ENCODE peak calls at places on chromosomes 6 and 20, in five cellular contexts. F, Q, M, X and H are unnamed samples.

GRCh38 chr6:40328376-40328987 is 258.7 kb downstream of the LRFN2 start:
- DNase-seq in X (peak; percentile 82), Q (no peak), M (no peak), F (no peak), H (no peak)

GRCh38 chr20:33970229-33970628 is 23.5 kb upstream of the RALY start:
- DNase-seq in M (no peak), F (no peak), X (no peak), Q (no peak), H (no peak)

GRCh38 chr20:19758888-19759331 is 852 bp downstream of the RIN2 start:
- DNase-seq in Q (peak; percentile 81), F (peak; percentile 64), X (peak; percentile 62), M (no peak), H (no peak)

GRCh38 chr20:41181567-41181966 is 44.2 kb downstream of the PLCG1 start:
- DNase-seq in Q (no peak), X (no peak), M (no peak), F (no peak), H (no peak)

GRCh38 chr6:10587694-10588392 is 66.7 kb downstream of the GCNT2 start:
- DNase-seq in X (no peak), M (no peak), F (no peak), Q (peak; percentile 38), H (no peak)

GRCh38 chr6:169964440-169965212 is 213.2 kb downstream of the ERMARD start:
- DNase-seq in M (no peak), F (no peak), X (peak; percentile 2), Q (no peak), H (no peak)

GRCh38 chr6:99501762-99502161 is 13.5 kb downstream of the USP45 start:
- DNase-seq in F (no peak), Q (no peak), X (no peak), M (no peak), H (no peak)

GRCh38 chr20:61883867-61884393 is 181.8 kb downstream of the TAF4 start:
- DNase-seq in Q (no peak), F (no peak), M (no peak), X (no peak), H (no peak)

GRCh38 chr6:165983112-165984072 is 184.3 kb downstream of the TBXT start:
- DNase-seq in X (no peak), F (no peak), M (no peak), Q (no peak), H (no peak)

GRCh38 chr20:24782221-24782620 is 166.8 kb upstream of the CST7 start:
- DNase-seq in Q (no peak), M (no peak), X (peak; percentile 3), F (no peak), H (no peak)

GRCh38 chr6:3239110-3239830 is 11.8 kb upstream of the TUBB2B start:
- DNase-seq in F (no peak), Q (no peak), X (no peak), M (no peak), H (no peak)

GRCh38 chr6:75115501-75115900 is 90.4 kb downstream of the COL12A1 start:
- DNase-seq in F (no peak), X (no peak), M (no peak), Q (no peak), H (no peak)

GRCh38 chr6:131443514-131443913 is 129.5 kb upstream of the ARG1 start:
- DNase-seq in Q (no peak), X (no peak), M (no peak), F (no peak), H (no peak)

GRCh38 chr6:4956625-4957024 is 47.2 kb downstream of the RPP40 start:
- DNase-seq in Q (no peak), X (no peak), F (no peak), M (no peak), H (no peak)

GRCh38 chr6:50649086-50649485 is 64.2 kb upstream of the TFAP2D start:
- DNase-seq in M (no peak), X (no peak), Q (no peak), F (no peak), H (no peak)

GRCh38 chr6:30037182-30037788 is 23.8 kb upstream of the POLR1H start:
- DNase-seq in M (no peak), F (no peak), X (no peak), Q (no peak), H (no peak)

GRCh38 chr6:158958504-158959386 is 41.3 kb downstream of the RSPH3 start:
- DNase-seq in F (no peak), M (no peak), X (peak; percentile 35), Q (no peak), H (no peak)

GRCh38 chr20:61328906-61329558 is 77.0 kb downstream of the CDH4 start:
- DNase-seq in F (no peak), X (no peak), Q (no peak), M (no peak), H (no peak)

GRCh38 chr6:73264446-73264845 is 1.4 kb upstream of the KHDC1 start:
- DNase-seq in M (no peak), Q (no peak), F (no peak), X (no peak), H (no peak)

GRCh38 chr6:73258721-73259120 is 4.3 kb downstream of the KHDC1 start:
- DNase-seq in Q (no peak), F (no peak), M (no peak), X (no peak), H (no peak)

GRCh38 chr6:73263570-73263909 is 544 bp upstream of the KHDC1 start:
- DNase-seq in X (no peak), M (no peak), Q (no peak), F (no peak), H (no peak)

DNA sequence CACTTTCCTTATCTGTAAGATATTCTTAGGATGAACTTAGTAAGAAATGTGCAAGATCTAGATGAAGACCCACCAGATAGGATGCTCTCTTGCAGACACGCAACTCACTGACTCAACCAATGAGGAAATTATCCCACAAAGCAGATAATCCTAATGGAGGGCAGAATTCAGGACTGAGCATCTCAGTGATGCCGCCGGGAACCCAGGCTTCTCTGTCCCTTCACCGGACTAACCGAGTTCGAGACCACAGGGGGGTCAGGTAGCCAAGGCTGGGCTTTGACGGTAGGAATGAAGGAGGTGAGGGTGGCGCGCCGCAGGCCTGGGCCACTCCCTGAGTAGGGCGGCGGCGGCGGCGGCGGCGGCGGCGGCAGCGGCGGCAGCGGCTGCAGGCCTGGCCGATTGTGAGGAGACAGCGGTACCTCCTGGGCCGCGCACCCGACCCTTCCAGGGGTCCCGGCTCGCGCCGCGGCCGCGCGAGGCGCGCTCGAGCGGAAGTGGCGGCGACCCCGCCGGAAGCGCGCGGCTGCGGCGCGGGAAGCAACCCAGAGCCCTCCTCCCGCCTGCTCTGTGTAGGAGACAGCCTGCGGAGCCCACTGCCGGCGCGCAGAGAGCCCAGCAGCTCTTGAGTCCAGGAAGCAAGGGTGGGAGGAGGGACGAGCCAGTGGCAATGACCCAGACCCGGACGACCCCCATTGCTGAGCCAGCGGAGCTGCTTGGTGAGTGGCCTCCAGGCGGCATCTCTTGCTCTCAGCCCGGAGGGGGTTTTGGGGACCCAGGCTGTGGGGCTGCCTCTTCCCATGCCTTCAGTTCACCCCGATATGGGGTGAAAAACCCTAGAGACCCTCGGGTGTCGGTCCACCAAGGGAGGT is at the start of gene KHDC1:
- DNase-seq in X (peak; percentile 59), F (peak; percentile 48), Q (peak; percentile 56), M (no peak), H (no peak)
- TF ChIP-seq POLR2A in X (peak; percentile 15), F (no peak), Q (no peak), M (no peak), H (no peak)

DNA sequence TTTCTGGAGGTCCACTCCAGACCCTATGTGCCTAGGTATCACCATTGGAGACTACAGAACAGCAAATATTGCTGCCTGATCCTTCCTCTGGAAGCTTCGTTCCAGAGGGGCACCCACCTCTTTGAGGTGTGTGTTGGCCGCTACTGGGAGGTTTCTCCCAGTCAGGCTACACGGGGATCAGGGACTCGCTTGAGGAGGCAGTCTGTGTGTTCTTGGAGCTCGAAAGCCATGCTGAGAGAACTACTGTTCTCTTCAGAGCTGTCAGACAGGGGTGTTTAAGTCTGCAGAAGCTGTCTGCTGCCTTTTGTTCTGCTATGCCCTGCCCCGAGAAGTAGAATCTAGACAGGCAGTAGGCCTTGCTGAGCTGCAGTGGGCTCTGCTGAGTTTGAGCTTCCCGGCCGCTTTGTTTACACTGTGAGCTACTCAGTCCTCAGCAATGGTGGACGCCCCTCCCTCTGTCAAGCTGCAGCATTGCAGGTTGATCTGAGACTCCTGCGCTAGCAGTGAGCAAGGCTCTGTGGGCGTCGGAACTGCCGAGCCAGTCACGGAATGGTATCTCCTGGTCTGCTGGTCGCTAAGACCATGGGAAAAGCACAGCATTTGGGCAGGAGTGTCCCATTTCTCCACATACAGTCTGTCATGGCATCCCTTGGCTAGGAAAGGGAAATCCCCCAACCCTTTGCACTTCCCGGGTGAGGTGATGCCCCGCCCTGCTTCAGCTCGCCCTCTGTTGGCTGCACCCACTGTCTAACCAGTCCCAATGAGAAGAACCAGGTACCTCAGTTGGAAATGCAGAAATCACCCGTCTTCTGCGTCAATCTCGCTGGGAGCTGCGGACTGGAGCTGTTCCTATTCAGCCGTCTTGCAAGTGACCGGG is 32.5 kb upstream of the ASCC3 start:
- DNase-seq in Q (no peak), X (peak; percentile 10), M (no peak), F (no peak), H (no peak)
- H3K4me3 ChIP-seq in Q (no peak overlapping the region), X (no peak overlapping the region), M (no peak overlapping the region), F (no peak overlapping the region), H (no peak overlapping the region)

GRCh38 chr20:48763183-48764030 is 64.4 kb downstream of the PREX1 start:
- DNase-seq in X (no peak), F (no peak), M (no peak), Q (peak; percentile 49), H (no peak)

GRCh38 chr20:48767269-48767960 is 60.4 kb downstream of the PREX1 start:
- DNase-seq in X (no peak), M (no peak), Q (no peak), F (no peak), H (no peak)

GRCh38 chr20:48766205-48766604 is 61.6 kb downstream of the PREX1 start:
- DNase-seq in X (no peak), F (no peak), Q (no peak), M (no peak), H (no peak)

GRCh38 chr20:48761914-48762313 is 65.9 kb downstream of the PREX1 start:
- DNase-seq in M (no peak), Q (no peak), F (no peak), X (no peak), H (no peak)

DNA sequence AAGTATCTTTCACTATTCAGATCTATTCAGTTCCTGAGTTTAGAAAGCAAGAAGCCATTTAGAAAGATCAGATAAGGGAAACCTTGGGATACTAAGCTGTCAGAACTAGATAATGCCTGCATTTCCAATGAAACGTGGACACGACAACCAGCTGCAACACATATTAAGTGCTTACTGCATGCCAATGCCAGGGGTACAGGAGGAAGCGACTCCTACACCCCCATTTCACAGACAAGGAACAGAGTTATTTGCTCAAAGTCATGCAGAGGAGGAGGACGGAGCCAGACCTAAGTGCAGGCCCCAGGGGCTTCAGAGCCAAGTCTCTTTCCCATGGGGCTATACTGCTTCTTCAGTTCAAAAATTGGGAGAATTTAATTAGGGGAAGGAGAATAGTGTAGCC is 62.4 kb downstream of the PREX1 start:
- DNase-seq in Q (no peak), F (no peak), X (no peak), M (no peak), H (no peak)
- H3K27ac ChIP-seq in Q (no peak overlapping the region), F (no peak overlapping the region), X (no peak overlapping the region), M (no peak overlapping the region), H (no peak overlapping the region)

DNA sequence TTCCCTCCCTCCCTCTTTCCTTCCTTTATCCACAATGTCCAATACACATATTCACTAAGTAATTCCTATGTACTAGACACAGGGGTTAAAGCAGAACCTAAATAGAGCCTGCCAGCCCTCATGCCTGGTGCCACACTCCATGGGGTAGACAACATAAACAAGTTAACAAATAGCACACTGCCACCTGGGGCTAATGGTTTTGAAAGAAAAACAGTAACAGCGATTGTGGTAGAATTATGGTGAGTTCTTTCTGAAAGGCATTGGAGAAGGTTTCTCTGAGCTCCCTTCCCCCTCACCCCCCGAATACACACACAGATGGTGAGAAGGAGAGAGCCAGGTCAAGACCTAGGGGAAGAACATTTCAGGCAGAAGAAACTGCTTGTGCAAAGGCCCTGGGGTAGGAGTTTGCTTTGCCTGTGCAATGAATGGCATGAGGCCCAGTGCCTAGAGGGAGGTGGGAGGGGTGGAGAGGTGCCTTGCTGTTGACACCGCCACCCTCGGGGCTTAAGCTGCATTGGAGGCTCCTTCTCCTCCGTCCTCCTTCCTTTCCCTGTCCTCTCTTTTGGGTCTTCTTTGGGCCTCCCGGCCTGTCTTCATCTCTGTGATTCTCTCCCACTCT is 502.4 kb upstream of the SULF2 start:
- DNase-seq in X (no peak), M (no peak), Q (no peak), F (no peak), H (no peak)
- TF ChIP-seq POLR2A in X (no peak), M (no peak), Q (no peak), F (no peak), H (no peak)